ENCODE peak calls at places on chromosomes 11 and 22, in six cellular contexts. B, Q, I, H, D and X are unnamed samples.

GRCh38 chr11:123654566-123655081 is at the start of gene SCN3B:
- DNase-seq in D (peak; percentile 52), H (peak; percentile 87), B (peak; percentile 91), Q (peak; percentile 61), I (peak; percentile 72), X (peak; percentile 73)

GRCh38 chr11:131724436-131724995 is 354.1 kb downstream of the NTM start:
- DNase-seq in Q (no peak), I (no peak), D (no peak), B (no peak), H (no peak), X (no peak)

GRCh38 chr11:88312665-88313064 is 24.9 kb downstream of the CTSC start:
- DNase-seq in Q (no peak), H (no peak), D (no peak), I (no peak), B (no peak), X (no peak)

GRCh38 chr22:21044931-21045584 is 688 bp upstream of the LRRC74B start:
- DNase-seq in B (peak; percentile 69), I (no peak), H (peak; percentile 75), Q (peak; percentile 65), D (no peak), X (no peak)

GRCh38 chr22:30195245-30196140 is 51.1 kb downstream of the LIF start:
- DNase-seq in H (no peak), B (no peak), I (no peak), Q (peak; percentile 64), D (no peak), X (no peak)

GRCh38 chr11:132022285-132022684 is 651.9 kb downstream of the NTM start:
- DNase-seq in D (no peak), I (no peak), H (no peak), B (no peak), Q (no peak), X (no peak)

GRCh38 chr11:6357222-6357621 is 33.1 kb upstream of the SMPD1 start:
- DNase-seq in Q (peak; percentile 95), D (no peak), I (no peak), H (peak; percentile 42), B (no peak), X (peak; percentile 27)

GRCh38 chr22:37454857-37455686 is 27.8 kb upstream of the ELFN2 start:
- DNase-seq in Q (peak; percentile 89), I (no peak), B (no peak), H (peak; percentile 47), D (no peak), X (no peak)

GRCh38 chr11:66111158-66111557 is 41.1 kb downstream of the PACS1 start:
- DNase-seq in Q (no peak), I (no peak), D (no peak), H (no peak), B (no peak), X (no peak)

GRCh38 chr11:15660496-15660895 is 545.8 kb downstream of the INSC start:
- DNase-seq in H (no peak), Q (no peak), D (no peak), I (no peak), B (no peak), X (peak; percentile 7)

GRCh38 chr22:39634530-39635399 is 64.2 kb downstream of the CACNA1I start:
- DNase-seq in I (no peak), B (no peak), H (peak; percentile 72), Q (peak; percentile 92), D (no peak), X (peak; percentile 63)

GRCh38 chr11:12818333-12819015 is 144.3 kb downstream of the TEAD1 start:
- DNase-seq in I (no peak), Q (peak; percentile 89), B (no peak), H (no peak), D (no peak), X (no peak)

GRCh38 chr11:70167120-70167519 is 36.0 kb upstream of the FADD start:
- DNase-seq in D (no peak), B (no peak), I (no peak), Q (no peak), H (no peak), X (no peak)

GRCh38 chr11:129307162-129307561 is 68.5 kb upstream of the BARX2 start:
- DNase-seq in H (no peak), I (no peak), Q (no peak), B (no peak), D (no peak), X (no peak)

GRCh38 chr22:39311592-39312400 is 7.6 kb downstream of the RPL3 start:
- DNase-seq in H (peak; percentile 36), I (no peak), Q (no peak), D (no peak), B (no peak), X (no peak)

GRCh38 chr11:69316941-69317340 is 23.0 kb downstream of the MYEOV start:
- DNase-seq in I (no peak), D (no peak), Q (no peak), B (no peak), H (no peak), X (no peak)

GRCh38 chr22:17118342-17118741 is 2.8 kb downstream of the TMEM121B start:
- DNase-seq in I (no peak), Q (no peak), D (no peak), B (no peak), H (no peak), X (no peak)

GRCh38 chr22:17117400-17117799 is 3.8 kb downstream of the TMEM121B start:
- DNase-seq in I (no peak), H (no peak), Q (no peak), D (no peak), B (no peak), X (no peak)

GRCh38 chr22:17115927-17116326 is 5.2 kb downstream of the TMEM121B start:
- DNase-seq in I (no peak), D (no peak), B (no peak), H (no peak), Q (no peak), X (no peak)

GRCh38 chr22:17117890-17118289 is 3.3 kb downstream of the TMEM121B start:
- DNase-seq in I (no peak), H (no peak), D (no peak), B (no peak), Q (no peak), X (no peak)

GRCh38 chr22:17116931-17117330 is 4.2 kb downstream of the TMEM121B start:
- DNase-seq in Q (no peak), D (no peak), B (no peak), H (no peak), I (no peak), X (no peak)
- H3K4me1 ChIP-seq in Q (no peaks in the 10 kb centered on the region), D (peaks cover 16% of the 10 kb centered on the region), B (no peaks in the 10 kb centered on the region), H (no peaks in the 10 kb centered on the region), I (peaks cover 19% of the 10 kb centered on the region), X (no peaks in the 10 kb centered on the region)

DNA sequence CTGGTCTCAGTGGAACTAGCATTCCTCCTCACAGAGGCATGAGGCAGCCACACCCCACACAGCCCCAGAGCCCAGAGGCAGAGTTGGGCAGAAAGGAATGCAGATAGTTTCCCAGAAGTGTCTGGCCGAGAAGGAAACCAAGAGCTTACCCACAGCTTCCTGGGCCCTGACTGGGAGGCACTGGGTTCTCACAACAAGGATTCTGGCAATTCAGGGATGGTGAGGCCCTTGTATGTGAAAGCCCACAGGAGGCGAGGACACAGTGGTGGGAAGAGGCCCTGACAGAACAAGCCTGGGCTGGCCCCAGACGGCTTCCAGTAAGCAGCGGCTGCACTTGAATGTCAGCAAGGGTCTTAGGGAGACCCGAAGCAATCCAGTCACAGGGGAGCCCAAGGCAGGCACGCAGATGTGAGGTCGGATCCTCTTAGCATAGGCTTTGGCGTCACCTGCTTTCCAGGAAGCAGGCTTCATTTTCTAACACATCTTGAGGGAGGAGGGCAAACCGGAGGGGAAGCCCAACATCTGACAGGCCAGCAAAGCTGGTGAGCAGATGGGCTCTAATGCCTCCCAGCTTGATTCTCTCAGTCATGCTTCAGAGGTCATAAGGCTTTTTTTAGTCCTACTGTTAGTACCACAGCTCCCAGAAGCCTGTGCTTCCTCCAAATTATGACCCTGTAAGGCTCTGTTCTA is 78.3 kb upstream of the AKIP1 start:
- DNase-seq in D (peak; percentile 38), I (no peak), B (peak; percentile 73), H (no peak), Q (peak; percentile 83), X (no peak)
- H3K4me3 ChIP-seq in D (no peak overlapping the region), I (no peak overlapping the region), B (no peak overlapping the region), H (no peak overlapping the region), Q (no peak overlapping the region), X (no peak overlapping the region)

GRCh38 chr11:119763071-119763715 is 34.2 kb upstream of the NECTIN1 start:
- DNase-seq in H (no peak), B (no peak), I (no peak), D (no peak), Q (no peak), X (no peak)

GRCh38 chr11:119757378-119757777 is 28.4 kb upstream of the NECTIN1 start:
- DNase-seq in B (no peak), I (no peak), Q (no peak), D (no peak), H (no peak), X (no peak)

GRCh38 chr11:119759324-119759723 is 30.3 kb upstream of the NECTIN1 start:
- DNase-seq in H (peak; percentile 72), B (no peak), I (no peak), D (no peak), Q (peak; percentile 6), X (no peak)

GRCh38 chr11:119758291-119758690 is 29.3 kb upstream of the NECTIN1 start:
- DNase-seq in D (no peak), B (no peak), Q (peak; percentile 49), H (no peak), I (no peak), X (no peak)

GRCh38 chr11:119759747-119760412 is 30.9 kb upstream of the NECTIN1 start:
- DNase-seq in B (no peak), H (no peak), D (no peak), I (no peak), Q (no peak), X (no peak)
- H3K9ac ChIP-seq in B (no peak overlapping the region), H (no peak overlapping the region), D (no peak overlapping the region), I (no peak overlapping the region), Q (no peak overlapping the region), X (no peak overlapping the region)

DNA sequence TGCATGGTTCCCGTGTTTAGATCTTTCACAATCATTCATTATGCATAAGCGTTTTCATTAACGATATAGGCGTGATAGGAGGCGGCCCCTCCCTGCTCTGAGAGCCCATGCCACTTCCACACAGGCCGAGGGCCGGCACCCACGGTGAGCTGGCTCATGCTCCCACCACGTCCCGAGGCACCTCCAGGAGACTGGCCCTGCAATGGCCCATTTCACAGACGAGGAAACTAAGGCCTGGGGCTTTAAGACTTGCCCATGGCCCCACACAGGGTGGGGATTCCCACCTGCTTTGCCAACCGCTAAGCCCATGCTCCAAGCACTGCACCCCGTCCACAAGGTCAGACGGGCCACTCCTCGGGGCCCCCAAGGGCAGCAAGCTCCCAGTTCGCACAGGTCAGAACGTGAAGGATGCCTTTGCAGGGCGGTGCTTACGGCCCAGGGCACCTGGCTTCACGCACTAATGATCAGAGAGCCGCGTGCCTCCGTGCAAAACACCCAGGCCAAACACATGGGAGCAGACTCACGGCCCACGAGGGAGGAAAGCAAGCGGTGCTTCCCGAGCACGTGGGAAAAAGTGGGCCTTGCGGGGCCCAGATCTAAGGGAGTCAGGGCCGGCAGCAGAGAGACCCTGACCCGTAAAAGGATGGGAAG is 8.3 kb downstream of the OSBPL5 start:
- DNase-seq in D (no peak), I (no peak), B (peak; percentile 91), H (no peak), Q (no peak), X (no peak)
- H3K4me1 ChIP-seq in D (no peaks in the 10 kb centered on the region), I (peaks cover 45% of the 10 kb centered on the region), B (peaks cover 38% of the 10 kb centered on the region), H (peaks cover 13% of the 10 kb centered on the region), Q (peaks cover 61% of the 10 kb centered on the region), X (peaks cover 17% of the 10 kb centered on the region)

DNA sequence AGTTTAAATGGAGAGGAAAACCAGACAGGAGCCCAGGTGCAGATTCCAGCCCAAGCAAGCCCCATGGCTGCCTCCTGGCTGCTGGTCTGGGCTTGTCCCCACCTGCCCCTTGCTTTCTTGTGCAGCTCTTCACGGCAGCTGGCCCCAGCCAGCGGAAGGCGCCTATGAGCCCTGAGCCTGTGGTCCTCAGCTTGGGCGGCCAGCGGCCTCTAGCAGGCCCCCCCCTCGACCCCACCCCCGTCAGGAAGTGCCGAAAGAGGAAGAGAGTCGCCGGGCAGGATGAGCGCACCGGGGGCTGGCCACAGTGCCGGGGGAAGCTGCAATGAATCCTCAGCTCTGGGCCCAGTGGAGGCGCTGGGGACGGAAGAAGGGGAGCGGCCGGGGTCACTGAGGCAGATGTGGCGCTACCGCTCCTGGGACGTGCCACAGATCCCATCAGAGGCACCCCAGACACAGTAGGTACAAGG is 2.1 kb upstream of the DGKZ start:
- DNase-seq in I (no peak), H (peak; percentile 41), B (peak; percentile 89), Q (no peak), D (no peak), X (no peak)
- H3K4me3 ChIP-seq in I (no peak overlapping the region), H (peak overlapping the region; percentile 3), B (peak overlapping the region; percentile 60), Q (no peak overlapping the region), D (no peak overlapping the region), X (peak overlapping the region; percentile 26)